ENCODE peak calls at places on chromosome 5, in four cellular contexts. J is A549, Z is tibial nerve, V is IMR-90. P is an unnamed sample.

GRCh38 chr5:178123987-178124925 is 6.6 kb upstream of the RMND5B start:
- DNase-seq in Z (no peak), V (no peak), J (no peak), P (no peak)

GRCh38 chr5:142048272-142048671 is 35.4 kb upstream of the GNPDA1 start:
- DNase-seq in V (no peak), J (no peak), Z (no peak), P (no peak)

GRCh38 chr5:106737111-106737510 is 933.6 kb downstream of the EFNA5 start:
- DNase-seq in J (no peak), V (no peak), Z (no peak), P (no peak)

GRCh38 chr5:143054480-143054941 is 284.3 kb downstream of the ARHGAP26 start:
- DNase-seq in V (peak), J (no peak), Z (no peak), P (no peak)

GRCh38 chr5:56737002-56737621 is 78.2 kb upstream of the MAP3K1 start:
- DNase-seq in J (no peak), Z (no peak), V (peak), P (peak)

GRCh38 chr5:135129307-135129706 is 95.3 kb upstream of the PITX1 start:
- DNase-seq in Z (no peak), J (no peak), V (no peak), P (no peak)

GRCh38 chr5:68169898-68170297 is 45.7 kb upstream of the PIK3R1 start:
- DNase-seq in Z (no peak), J (no peak), V (no peak), P (no peak)

GRCh38 chr5:35197351-35197750 is 32.9 kb downstream of the PRLR start:
- DNase-seq in V (no peak), Z (no peak), J (no peak), P (no peak)

GRCh38 chr5:149399775-149400174 is 20.7 kb upstream of the IL17B start:
- DNase-seq in J (no peak), Z (no peak), V (no peak), P (no peak)

GRCh38 chr5:156934450-156935211 is 28.4 kb downstream of the TIMD4 start:
- DNase-seq in J (peak), V (no peak), Z (no peak), P (no peak)

GRCh38 chr5:142798099-142798768 is 28.1 kb downstream of the ARHGAP26 start:
- DNase-seq in V (no peak), Z (no peak), J (no peak), P (peak)

GRCh38 chr5:72818866-72819534 is 2.5 kb downstream of the TNPO1 start:
- DNase-seq in J (peak), V (peak), Z (peak), P (peak)

GRCh38 chr5:89967806-89968444 is 441.6 kb downstream of the CETN3 start:
- DNase-seq in J (no peak), V (no peak), Z (no peak), P (no peak)

GRCh38 chr5:119367502-119368237 is 11.9 kb downstream of the TNFAIP8 start:
- DNase-seq in V (peak), J (no peak), Z (no peak), P (no peak)

GRCh38 chr5:137478043-137478442 is 21.1 kb downstream of the SPOCK1 start:
- DNase-seq in J (no peak), V (no peak), Z (no peak), P (no peak)

GRCh38 chr5:123811771-123812170 is 299.8 kb downstream of the CSNK1G3 start:
- DNase-seq in J (no peak), V (no peak), Z (no peak), P (no peak)

GRCh38 chr5:90981177-90981576 is 401.9 kb downstream of the ARRDC3 start:
- DNase-seq in V (no peak), Z (no peak), J (no peak), P (no peak)

GRCh38 chr5:39501403-39501802 is 76.6 kb upstream of the DAB2 start:
- DNase-seq in Z (no peak), V (peak), J (peak), P (no peak)

GRCh38 chr5:164475339-164475977 is 970.0 kb downstream of the MAT2B start:
- DNase-seq in Z (no peak), V (peak), J (peak), P (no peak)

GRCh38 chr5:172147857-172148256 is 40.2 kb downstream of the STK10 start:
- DNase-seq in V (no peak), J (no peak), Z (no peak), P (no peak)
- H3K27ac ChIP-seq in V (no peak), J (no peak), Z (no peak), P (no peak)

GRCh38 chr5:127030259-127031146 is at the start of gene MARCHF3:
- DNase-seq in Z (peak), V (peak), J (peak), P (peak)
- TF ChIP-seq POLR2A in Z (peak), V (peak), J (peak), P (peak)

GRCh38 chr5:10248378-10249260 is 1.1 kb downstream of the ATPSCKMT start:
- DNase-seq in V (no peak), Z (no peak), J (no peak), P (no peak)
- H3K27ac ChIP-seq in V (peak), Z (peak), J (peak), P (peak)

GRCh38 chr5:60843693-60844428 is at the start of gene ELOVL7:
- DNase-seq in V (peak), J (peak), Z (no peak), P (peak)
- TF ChIP-seq POLR2A in V (no peak), J (no peak), Z (no peak), P (no peak)

P was measured in heart left ventricle.